ENCODE peak calls at places on chromosomes 13 and 19, in four cellular contexts. Y is GM06990, A is BJ, L is bronchial epithelial cell. B is an unnamed sample.

GRCh38 chr13:33927315-33927714 is 109.4 kb downstream of the RFC3 start:
- DNase-seq in Y (no peak), L (peak), A (peak), B (no peak)

GRCh38 chr19:50230379-50231351 is 27.2 kb downstream of the MYH14 start:
- DNase-seq in Y (no peak), L (no peak), A (no peak), B (no peak)

GRCh38 chr13:45280751-45281634 is 60.0 kb downstream of the TPT1 start:
- DNase-seq in L (peak), A (no peak), Y (peak), B (peak)

GRCh38 chr13:59700281-59700680 is 463.4 kb downstream of the DIAPH3 start:
- DNase-seq in L (no peak), A (no peak), Y (no peak), B (no peak)

GRCh38 chr19:18763674-18764590 is 27.2 kb downstream of the COMP start:
- DNase-seq in A (peak), Y (no peak), L (peak), B (peak)

GRCh38 chr13:62846302-62846701 is 1430.7 kb upstream of the PCDH20 start:
- DNase-seq in Y (no peak), L (peak), A (no peak), B (no peak)

GRCh38 chr19:4795400-4795799 is 3.9 kb downstream of the FEM1A start:
- DNase-seq in A (no peak), L (peak), Y (no peak), B (peak)

GRCh38 chr13:113109151-113110047 is 3.8 kb downstream of the F7 start:
- DNase-seq in Y (no peak), L (no peak), A (no peak), B (no peak)

GRCh38 chr13:52405767-52406494 is at the start of gene THSD1:
- DNase-seq in Y (peak), A (no peak), L (peak), B (peak)

GRCh38 chr13:72842991-72843390 is 61.1 kb downstream of the PIBF1 start:
- DNase-seq in L (no peak), Y (no peak), A (no peak), B (no peak)

GRCh38 chr19:3683866-3684816 is 16.1 kb downstream of the PIP5K1C start:
- DNase-seq in A (no peak), L (no peak), Y (peak), B (peak)

GRCh38 chr13:96533408-96533807 is 443.5 kb downstream of the HS6ST3 start:
- DNase-seq in L (no peak), Y (no peak), A (no peak), B (no peak)

GRCh38 chr19:57664269-57665127 is 4.2 kb upstream of the ZSCAN4 start:
- DNase-seq in A (peak), Y (no peak), L (no peak), B (peak)

GRCh38 chr13:33202644-33203169 is 82.8 kb downstream of the STARD13 start:
- DNase-seq in L (no peak), A (no peak), Y (no peak), B (no peak)

GRCh38 chr13:31236211-31236786 is 36.5 kb downstream of the B3GLCT start:
- DNase-seq in Y (no peak), A (no peak), L (peak), B (peak)

GRCh38 chr19:7376151-7376852 is 27.6 kb downstream of the ARHGEF18 start:
- DNase-seq in A (no peak), L (peak), Y (no peak), B (no peak)

GRCh38 chr13:49235856-49236431 is 11.8 kb upstream of the CDADC1 start:
- DNase-seq in L (no peak), A (no peak), Y (no peak), B (no peak)

GRCh38 chr19:46976845-46977320 is 42.8 kb upstream of the NPAS1 start:
- DNase-seq in Y (no peak), L (no peak), A (peak), B (peak)

B was measured in dermis blood vessel endothelial cell.